ENCODE peak calls at places on chromosome 22, in ten cellular contexts. K, X, C, T, M, E, R, F, V and I are unnamed samples.

GRCh38 chr22:27489265-27489675 is 312.3 kb downstream of the MN1 start:
- DNase-seq in K (no peak), X (no peak), C (no peak), T (no peak), M (no peak), E (no peak), R (peak), F (no peak), V (no peak), I (no peak)

GRCh38 chr22:50190182-50190951 is 4.7 kb downstream of the TRABD start:
- DNase-seq in K (peak), X (peak), C (peak), T (peak), M (no peak), E (peak), R (peak), F (no peak), V (peak), I (peak)

GRCh38 chr22:19271856-19272535 is 19.5 kb downstream of the CLTCL1 start:
- DNase-seq in K (no peak), X (no peak), C (no peak), T (no peak), M (no peak), E (no peak), R (peak), F (peak), V (no peak), I (no peak)

GRCh38 chr22:49847751-49848689 is 5.6 kb upstream of the ZBED4 start:
- DNase-seq in K (no peak), X (peak), C (no peak), T (no peak), M (no peak), E (no peak), R (no peak), F (no peak), V (no peak), I (peak)

GRCh38 chr22:47805394-47805935 is 1043.0 kb downstream of the TBC1D22A start:
- DNase-seq in K (no peak), X (no peak), C (no peak), T (no peak), M (no peak), E (no peak), R (no peak), F (no peak), V (no peak), I (no peak)

GRCh38 chr22:43796567-43796966 is 15.5 kb downstream of the EFCAB6 start:
- DNase-seq in K (no peak), X (no peak), C (no peak), T (no peak), M (peak), E (no peak), R (peak), F (no peak), V (no peak), I (no peak)

GRCh38 chr22:24424001-24424900 is 3.1 kb upstream of the ADORA2A start:
- DNase-seq in K (no peak), X (peak), C (peak), T (peak), M (peak), E (peak), R (no peak), F (no peak), V (peak), I (peak)

GRCh38 chr22:40965936-40966557 is 14.9 kb downstream of the RBX1 start:
- DNase-seq in K (no peak), X (no peak), C (no peak), T (no peak), M (no peak), E (no peak), R (peak), F (no peak), V (no peak), I (no peak)

GRCh38 chr22:17882162-17882561 is 107.9 kb upstream of the BID start:
- DNase-seq in K (no peak), X (no peak), C (no peak), T (no peak), M (no peak), E (no peak), R (no peak), F (no peak), V (no peak), I (no peak)

GRCh38 chr22:39237276-39238123 is 7.3 kb downstream of the PDGFB start:
- DNase-seq in K (no peak), X (no peak), C (peak), T (no peak), M (no peak), E (peak), R (no peak), F (no peak), V (peak), I (no peak)

GRCh38 chr22:46008836-46009596 is 32.1 kb upstream of the WNT7B start:
- DNase-seq in K (no peak), X (peak), C (no peak), T (no peak), M (no peak), E (no peak), R (no peak), F (no peak), V (no peak), I (peak)

GRCh38 chr22:31086703-31087330 is 5.7 kb downstream of the SMTN start:
- DNase-seq in K (no peak), X (no peak), C (no peak), T (no peak), M (no peak), E (no peak), R (no peak), F (no peak), V (no peak), I (no peak)

GRCh38 chr22:49656291-49656851 is 171.3 kb downstream of the BRD1 start:
- DNase-seq in K (no peak), X (peak), C (no peak), T (no peak), M (no peak), E (no peak), R (no peak), F (no peak), V (no peak), I (no peak)